ENCODE peak calls at places on chromosomes 16 and 17, in six cellular contexts. One of them, this sample, is unnamed.

GRCh38 chr17:73795730-73796129 is 151.5 kb upstream of the SDK2 start:
- DNase-seq in GM03348: no peak
- DNase-seq in aorta: no peak
- DNase-seq in stimulated activated CD4-positive, alpha-beta T cell treated with anti-CD3 and anti-CD28 coated beads, Interleukin-4, amount 100 ng/mL, for 4 hours: no peak
- DNase-seq in activated CD4-positive, CD25-positive, alpha-beta regulatory T cell: no peak
- DNase-seq in left kidney: no peak
- DNase-seq in this sample: no peak

GRCh38 chr16:78571434-78571833 is 472.0 kb downstream of the WWOX start:
- DNase-seq in GM03348: no peak
- DNase-seq in aorta: no peak
- DNase-seq in stimulated activated CD4-positive, alpha-beta T cell treated with anti-CD3 and anti-CD28 coated beads, Interleukin-4, amount 100 ng/mL, for 4 hours: no peak
- DNase-seq in activated CD4-positive, CD25-positive, alpha-beta regulatory T cell: no peak
- DNase-seq in left kidney: no peak
- DNase-seq in this sample: no peak

GRCh38 chr17:47990962-47991731 is 20.2 kb downstream of the CDK5RAP3 start:
- DNase-seq in GM03348: peak
- DNase-seq in aorta: no peak
- DNase-seq in stimulated activated CD4-positive, alpha-beta T cell treated with anti-CD3 and anti-CD28 coated beads, Interleukin-4, amount 100 ng/mL, for 4 hours: no peak
- DNase-seq in activated CD4-positive, CD25-positive, alpha-beta regulatory T cell: no peak
- DNase-seq in left kidney: peak
- DNase-seq in this sample: no peak

GRCh38 chr16:24721830-24722238 is 7.6 kb upstream of the TNRC6A start:
- DNase-seq in GM03348: no peak
- DNase-seq in aorta: no peak
- DNase-seq in stimulated activated CD4-positive, alpha-beta T cell treated with anti-CD3 and anti-CD28 coated beads, Interleukin-4, amount 100 ng/mL, for 4 hours: peak
- DNase-seq in activated CD4-positive, CD25-positive, alpha-beta regulatory T cell: no peak
- DNase-seq in left kidney: no peak
- DNase-seq in this sample: no peak

GRCh38 chr16:10949424-10949970 is 5.1 kb downstream of the CLEC16A start:
- DNase-seq in GM03348: no peak
- DNase-seq in aorta: peak
- DNase-seq in stimulated activated CD4-positive, alpha-beta T cell treated with anti-CD3 and anti-CD28 coated beads, Interleukin-4, amount 100 ng/mL, for 4 hours: no peak
- DNase-seq in activated CD4-positive, CD25-positive, alpha-beta regulatory T cell: peak
- DNase-seq in left kidney: peak
- DNase-seq in this sample: no peak

GRCh38 chr17:82175166-82175565 is 37.5 kb downstream of the CCDC57 start:
- DNase-seq in GM03348: no peak
- DNase-seq in aorta: no peak
- DNase-seq in stimulated activated CD4-positive, alpha-beta T cell treated with anti-CD3 and anti-CD28 coated beads, Interleukin-4, amount 100 ng/mL, for 4 hours: no peak
- DNase-seq in activated CD4-positive, CD25-positive, alpha-beta regulatory T cell: no peak
- DNase-seq in left kidney: no peak
- DNase-seq in this sample: no peak

GRCh38 chr16:85417156-85417860 is 195.8 kb upstream of the GSE1 start:
- DNase-seq in GM03348: no peak
- DNase-seq in aorta: peak
- DNase-seq in stimulated activated CD4-positive, alpha-beta T cell treated with anti-CD3 and anti-CD28 coated beads, Interleukin-4, amount 100 ng/mL, for 4 hours: no peak
- DNase-seq in activated CD4-positive, CD25-positive, alpha-beta regulatory T cell: no peak
- DNase-seq in left kidney: no peak
- DNase-seq in this sample: no peak

GRCh38 chr16:3736116-3736515 is 18.8 kb upstream of the TRAP1 start:
- DNase-seq in GM03348: no peak
- DNase-seq in aorta: peak
- DNase-seq in stimulated activated CD4-positive, alpha-beta T cell treated with anti-CD3 and anti-CD28 coated beads, Interleukin-4, amount 100 ng/mL, for 4 hours: no peak
- DNase-seq in activated CD4-positive, CD25-positive, alpha-beta regulatory T cell: no peak
- DNase-seq in left kidney: no peak
- DNase-seq in this sample: no peak

GRCh38 chr17:35011671-35012216 is 31.4 kb downstream of the LIG3 start:
- DNase-seq in GM03348: no peak
- DNase-seq in aorta: no peak
- DNase-seq in stimulated activated CD4-positive, alpha-beta T cell treated with anti-CD3 and anti-CD28 coated beads, Interleukin-4, amount 100 ng/mL, for 4 hours: no peak
- DNase-seq in activated CD4-positive, CD25-positive, alpha-beta regulatory T cell: no peak
- DNase-seq in left kidney: peak
- DNase-seq in this sample: peak

GRCh38 chr16:88530051-88530857 is 39.9 kb upstream of the ZC3H18 start:
- DNase-seq in GM03348: no peak
- DNase-seq in aorta: no peak
- DNase-seq in stimulated activated CD4-positive, alpha-beta T cell treated with anti-CD3 and anti-CD28 coated beads, Interleukin-4, amount 100 ng/mL, for 4 hours: no peak
- DNase-seq in activated CD4-positive, CD25-positive, alpha-beta regulatory T cell: no peak
- DNase-seq in left kidney: no peak
- DNase-seq in this sample: no peak

GRCh38 chr16:4415538-4416199 is 727 bp downstream of the CORO7 start:
- DNase-seq in GM03348: peak
- DNase-seq in aorta: peak
- DNase-seq in stimulated activated CD4-positive, alpha-beta T cell treated with anti-CD3 and anti-CD28 coated beads, Interleukin-4, amount 100 ng/mL, for 4 hours: peak
- DNase-seq in activated CD4-positive, CD25-positive, alpha-beta regulatory T cell: peak
- DNase-seq in left kidney: peak
- DNase-seq in this sample: no peak

GRCh38 chr16:74698220-74698619 is 2.4 kb downstream of the MLKL start:
- DNase-seq in GM03348: no peak
- DNase-seq in aorta: no peak
- DNase-seq in stimulated activated CD4-positive, alpha-beta T cell treated with anti-CD3 and anti-CD28 coated beads, Interleukin-4, amount 100 ng/mL, for 4 hours: no peak
- DNase-seq in activated CD4-positive, CD25-positive, alpha-beta regulatory T cell: no peak
- DNase-seq in left kidney: no peak
- DNase-seq in this sample: no peak

GRCh38 chr17:31517524-31517923 is 126.0 kb downstream of the RAB11FIP4 start:
- DNase-seq in GM03348: no peak
- DNase-seq in aorta: no peak
- DNase-seq in stimulated activated CD4-positive, alpha-beta T cell treated with anti-CD3 and anti-CD28 coated beads, Interleukin-4, amount 100 ng/mL, for 4 hours: no peak
- DNase-seq in activated CD4-positive, CD25-positive, alpha-beta regulatory T cell: no peak
- DNase-seq in left kidney: peak
- DNase-seq in this sample: no peak

GRCh38 chr17:59827721-59828477 is 64.8 kb downstream of the TUBD1 start:
- DNase-seq in GM03348: no peak
- DNase-seq in aorta: peak
- DNase-seq in stimulated activated CD4-positive, alpha-beta T cell treated with anti-CD3 and anti-CD28 coated beads, Interleukin-4, amount 100 ng/mL, for 4 hours: no peak
- DNase-seq in activated CD4-positive, CD25-positive, alpha-beta regulatory T cell: no peak
- DNase-seq in left kidney: no peak
- DNase-seq in this sample: no peak

GRCh38 chr16:73034374-73034773 is 13.6 kb downstream of the ZFHX3 start:
- DNase-seq in GM03348: no peak
- DNase-seq in aorta: no peak
- DNase-seq in stimulated activated CD4-positive, alpha-beta T cell treated with anti-CD3 and anti-CD28 coated beads, Interleukin-4, amount 100 ng/mL, for 4 hours: no peak
- DNase-seq in activated CD4-positive, CD25-positive, alpha-beta regulatory T cell: no peak
- DNase-seq in left kidney: no peak
- DNase-seq in this sample: no peak

GRCh38 chr17:77885678-77886386 is 72.7 kb upstream of the TNRC6C start:
- DNase-seq in GM03348: no peak
- DNase-seq in aorta: peak
- DNase-seq in stimulated activated CD4-positive, alpha-beta T cell treated with anti-CD3 and anti-CD28 coated beads, Interleukin-4, amount 100 ng/mL, for 4 hours: no peak
- DNase-seq in activated CD4-positive, CD25-positive, alpha-beta regulatory T cell: no peak
- DNase-seq in left kidney: no peak
- DNase-seq in this sample: no peak

GRCh38 chr17:32971171-32971570 is 20.5 kb upstream of the SPACA3 start:
- DNase-seq in GM03348: no peak
- DNase-seq in aorta: no peak
- DNase-seq in stimulated activated CD4-positive, alpha-beta T cell treated with anti-CD3 and anti-CD28 coated beads, Interleukin-4, amount 100 ng/mL, for 4 hours: no peak
- DNase-seq in activated CD4-positive, CD25-positive, alpha-beta regulatory T cell: no peak
- DNase-seq in left kidney: no peak
- DNase-seq in this sample: no peak